ENCODE peak calls at places on chromosomes 3 and 15, in five cellular contexts. K is neuronal stem cell, D is H1, M is IMR-90, V is H9. L is an unnamed sample.

GRCh38 chr3:124383846-124384483 is 346.3 kb upstream of the UMPS start:
- DNase-seq in K (no peak), D (no peak), M (no peak), V (no peak), L (peak)

GRCh38 chr15:72271895-72272212 is 500 bp downstream of the PARP6 start:
- DNase-seq in K (no peak), D (no peak), M (peak), V (no peak), L (peak)

GRCh38 chr3:179148446-179149238 is 485 bp downstream of the PIK3CA start:
- DNase-seq in K (peak), D (peak), M (peak), V (no peak), L (peak)

GRCh38 chr3:45873638-45874037 is 12.7 kb upstream of the CCR9 start:
- DNase-seq in K (no peak), D (no peak), M (no peak), V (no peak), L (no peak)

GRCh38 chr15:64751464-64751863 is 23.9 kb downstream of the RBPMS2 start:
- DNase-seq in K (no peak), D (no peak), M (no peak), V (no peak), L (no peak)

GRCh38 chr15:41659855-41660234 is 360 bp upstream of the MGA start:
- DNase-seq in K (no peak), D (no peak), M (no peak), V (no peak), L (no peak)

GRCh38 chr3:14471690-14472089 is 68.5 kb downstream of the GRIP2 start:
- DNase-seq in K (no peak), D (no peak), M (no peak), V (no peak), L (no peak)

GRCh38 chr3:112464264-112464663 is 35.0 kb downstream of the BTLA start:
- DNase-seq in K (no peak), D (no peak), M (no peak), V (no peak), L (peak)

GRCh38 chr3:60730371-60730770 is 520.9 kb downstream of the FHIT start:
- DNase-seq in K (no peak), D (no peak), M (no peak), V (no peak), L (no peak)

GRCh38 chr3:123733341-123733740 is 148.5 kb upstream of the HACD2 start:
- DNase-seq in K (no peak), D (no peak), M (no peak), V (no peak), L (no peak)

DNA sequence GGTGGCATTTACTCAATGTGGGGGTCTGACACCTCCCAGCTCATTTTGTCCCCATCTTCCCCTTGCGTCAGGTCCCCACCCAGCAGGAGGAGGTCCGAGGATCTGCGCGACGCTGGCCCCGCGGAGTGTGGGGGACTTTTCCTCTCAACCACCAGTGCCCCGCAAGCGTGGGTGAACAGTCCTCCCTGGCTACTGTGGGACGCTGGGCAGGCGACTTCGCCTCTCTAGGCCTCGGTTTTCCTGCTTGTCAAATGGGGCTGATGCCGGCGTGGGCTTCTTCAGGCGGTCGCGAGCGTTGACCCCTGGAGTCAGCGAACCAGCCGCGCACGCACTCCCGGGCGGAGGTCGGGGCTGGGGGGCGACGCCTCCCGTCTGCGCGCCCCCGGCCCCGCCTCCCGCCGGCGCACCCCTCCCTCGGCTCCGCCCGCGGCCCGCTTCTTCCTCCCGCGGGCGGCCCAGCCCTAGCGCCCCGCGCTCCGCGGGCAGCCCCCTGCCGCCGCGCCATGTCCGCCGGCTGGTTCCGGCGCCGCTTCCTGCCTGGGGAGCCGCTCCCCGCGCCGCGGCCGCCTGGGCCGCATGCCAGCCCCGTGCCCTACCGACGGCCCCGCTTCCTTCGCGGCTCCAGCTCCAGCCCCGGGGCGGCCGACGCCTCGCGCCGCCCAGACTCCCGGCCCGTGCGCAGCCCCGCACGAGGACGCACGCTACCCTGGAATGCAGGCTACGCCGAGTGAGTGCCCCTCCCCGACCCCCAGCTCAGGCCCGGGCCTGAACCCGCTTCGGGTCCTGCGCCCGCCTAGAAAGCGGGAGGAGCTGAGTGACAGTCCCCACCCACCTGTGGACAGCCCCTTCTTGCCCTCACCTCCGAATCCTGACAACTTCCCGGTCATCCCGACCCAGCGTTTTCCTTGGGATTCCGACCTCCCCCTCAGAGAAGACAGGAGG is at the start of gene PPM1M:
- DNase-seq in K (peak), D (peak), M (peak), V (peak), L (peak)
- H4K91ac ChIP-seq in K (no peak), D (peak), M (peak), V (no peak), L (peak)

DNA sequence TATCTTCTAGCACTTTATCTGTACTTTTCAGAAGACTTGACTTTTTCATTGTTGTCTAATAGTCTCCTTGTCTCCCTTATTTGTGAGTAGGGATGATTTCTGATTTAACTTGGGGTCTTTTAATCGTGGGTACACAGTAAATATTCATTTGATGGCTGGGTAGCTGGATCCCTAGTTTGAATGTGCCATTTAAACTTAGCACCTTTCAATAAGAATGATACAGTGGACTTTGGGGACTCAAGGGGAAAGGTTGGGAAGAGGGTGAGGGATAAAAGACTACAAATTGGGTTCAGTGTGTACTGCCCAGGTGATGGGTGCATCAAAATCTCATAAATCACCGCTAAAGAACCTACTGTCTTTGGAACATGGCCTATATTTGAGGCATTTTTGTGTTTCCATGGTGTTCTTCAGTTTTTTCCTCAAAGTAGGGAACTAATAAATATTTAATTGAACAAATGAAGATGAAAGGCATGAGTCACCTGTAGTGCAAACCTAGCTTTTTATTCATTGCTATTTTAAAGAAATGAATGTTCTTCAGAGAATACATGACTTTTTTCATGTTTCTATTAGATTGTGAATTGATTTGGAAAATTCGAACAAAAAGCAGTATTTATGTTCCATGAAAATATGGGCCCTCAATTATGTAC is 12.1 kb downstream of the FNDC3B start:
- DNase-seq in K (no peak), D (no peak), M (no peak), V (no peak), L (peak)
- H4K91ac ChIP-seq in K (no peak), D (no peak), M (no peak), V (no peak), L (no peak)

GRCh38 chr15:83011271-83012037 is at the start of gene C15orf40:
- DNase-seq in K (peak), D (peak), M (peak), V (peak), L (peak)
- H4K91ac ChIP-seq in K (peak), D (peak), M (peak), V (no peak), L (peak)

DNA sequence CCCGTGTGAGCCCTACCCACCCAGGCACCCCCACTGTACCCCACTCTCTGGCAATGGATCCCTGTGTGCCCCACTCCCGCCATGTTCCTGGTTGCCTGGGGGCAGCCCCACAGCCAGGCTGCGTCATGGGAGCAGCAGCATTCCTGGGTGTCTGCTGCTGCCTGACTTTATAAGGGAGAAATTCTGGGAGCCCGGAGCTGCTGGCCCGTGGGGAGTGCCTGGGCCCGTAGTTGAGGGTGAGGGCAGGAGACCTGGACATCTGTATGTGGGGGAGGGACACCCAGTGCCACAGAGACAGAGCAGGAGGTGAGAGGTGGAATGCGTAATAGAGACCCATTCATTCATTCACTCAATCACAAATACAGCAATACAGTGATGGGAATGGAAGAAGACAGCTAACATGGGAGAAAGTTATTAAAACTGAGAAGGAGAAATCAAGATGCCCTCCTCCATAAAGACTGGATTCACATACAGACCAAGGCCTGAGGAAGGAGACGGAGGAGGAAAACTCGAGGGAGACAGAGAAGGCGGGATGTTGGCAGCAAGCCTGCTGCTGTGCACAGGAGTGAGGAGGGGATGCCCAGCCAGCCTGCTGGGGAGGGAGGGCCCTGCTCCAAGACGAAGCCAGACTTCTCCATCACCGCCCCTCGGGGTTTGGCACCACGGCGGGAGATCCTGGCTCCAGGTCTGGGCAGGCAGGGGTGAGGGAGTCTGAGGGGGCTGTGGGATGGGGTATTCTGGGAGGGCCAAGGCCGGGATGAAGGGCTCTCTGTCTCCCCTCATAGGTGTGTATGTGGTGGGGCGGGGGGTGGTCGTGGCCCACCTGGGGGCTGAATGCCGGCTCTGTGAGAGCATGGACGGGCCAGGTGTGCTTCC is 14.9 kb downstream of the CSPG4 start:
- DNase-seq in K (no peak), D (no peak), M (no peak), V (no peak), L (no peak)
- H4K91ac ChIP-seq in K (no peak), D (no peak), M (peak), V (no peak), L (no peak)

GRCh38 chr3:77816470-77816869 is 776.6 kb downstream of the ROBO2 start:
- DNase-seq in K (no peak), D (no peak), M (no peak), V (no peak), L (no peak)
- H4K91ac ChIP-seq in K (no peak), D (no peak), M (no peak), V (no peak), L (no peak)

GRCh38 chr3:69408542-69408941 is 22.7 kb upstream of the FRMD4B start:
- DNase-seq in K (no peak), D (no peak), M (no peak), V (no peak), L (no peak)

GRCh38 chr3:69407908-69408307 is 22.0 kb upstream of the FRMD4B start:
- DNase-seq in K (no peak), D (no peak), M (no peak), V (no peak), L (no peak)

GRCh38 chr3:69403406-69403934 is 17.6 kb upstream of the FRMD4B start:
- DNase-seq in K (no peak), D (no peak), M (no peak), V (no peak), L (no peak)

GRCh38 chr3:69405067-69405466 is 19.2 kb upstream of the FRMD4B start:
- DNase-seq in K (no peak), D (no peak), M (no peak), V (no peak), L (no peak)

GRCh38 chr3:69406156-69406555 is 20.3 kb upstream of the FRMD4B start:
- DNase-seq in K (no peak), D (no peak), M (no peak), V (no peak), L (no peak)
- H4K91ac ChIP-seq in K (no peak), D (no peak), M (no peak), V (no peak), L (no peak)

GRCh38 chr3:127041264-127041820 is 58.4 kb downstream of the PLXNA1 start:
- DNase-seq in K (no peak), D (no peak), M (no peak), V (no peak), L (no peak)

GRCh38 chr3:127041933-127042332 is 59.0 kb downstream of the PLXNA1 start:
- DNase-seq in K (no peak), D (no peak), M (no peak), V (no peak), L (no peak)

GRCh38 chr3:127043731-127044510 is 61.0 kb downstream of the PLXNA1 start:
- DNase-seq in K (no peak), D (no peak), M (no peak), V (no peak), L (no peak)

GRCh38 chr3:127043041-127043641 is 60.2 kb downstream of the PLXNA1 start:
- DNase-seq in K (no peak), D (peak), M (no peak), V (peak), L (no peak)

GRCh38 chr3:127042634-127043033 is 59.7 kb downstream of the PLXNA1 start:
- DNase-seq in K (no peak), D (no peak), M (no peak), V (no peak), L (no peak)
- H4K91ac ChIP-seq in K (no peak), D (peak), M (no peak), V (peak), L (peak)

GRCh38 chr15:85336870-85337269 is 43.5 kb upstream of the AKAP13 start:
- DNase-seq in K (no peak), D (no peak), M (no peak), V (no peak), L (no peak)
- H4K91ac ChIP-seq in K (no peak), D (no peak), M (no peak), V (no peak), L (no peak)

L was measured in mesenchymal stem cell.